ENCODE peak calls at places on chromosome 1, in eight cellular contexts. Q is psoas muscle; H is transverse colon; B is IMR-90; L is CD8-positive, alpha-beta T cell; K is HepG2; R is body of pancreas; D is cardiac muscle cell. G is an unnamed sample.

GRCh38 chr1:12055259-12055658 is 7.8 kb upstream of the TNFRSF8 start:
- DNase-seq in Q (no peak), H (no peak), B (no peak), L (no peak), K (no peak), R (no peak), D (no peak), G (no peak)

GRCh38 chr1:66274634-66275033 is 259.3 kb upstream of the SGIP1 start:
- DNase-seq in Q (no peak), H (no peak), B (peak; percentile 80), L (no peak), K (no peak), R (no peak), D (no peak), G (no peak)

GRCh38 chr1:7268983-7269382 is 483.7 kb downstream of the CAMTA1 start:
- DNase-seq in Q (no peak), H (no peak), B (no peak), L (no peak), K (no peak), R (no peak), D (no peak), G (no peak)

GRCh38 chr1:113109908-113110554 is 37.0 kb downstream of the LRIG2 start:
- DNase-seq in Q (peak; percentile 19), H (no peak), B (peak; percentile 98), L (no peak), K (no peak), R (no peak), D (no peak), G (no peak)

GRCh38 chr1:116405241-116406135 is 32.4 kb downstream of the ATP1A1 start:
- DNase-seq in Q (no peak), H (no peak), B (no peak), L (no peak), K (no peak), R (no peak), D (peak; percentile 87), G (no peak)

GRCh38 chr1:24904731-24905354 is 25.2 kb downstream of the RUNX3 start:
- DNase-seq in Q (no peak), H (peak; percentile 5), B (no peak), L (no peak), K (no peak), R (no peak), D (no peak), G (peak; percentile 19)

GRCh38 chr1:82614090-82614489 is 813.4 kb downstream of the ADGRL2 start:
- DNase-seq in Q (no peak), H (no peak), B (no peak), L (no peak), K (no peak), R (no peak), D (peak; percentile 49), G (no peak)

GRCh38 chr1:19646366-19646765 is 2.3 kb downstream of the NBL1 start:
- DNase-seq in Q (no peak), H (peak; percentile 89), B (no peak), L (no peak), K (no peak), R (no peak), D (no peak), G (no peak)

GRCh38 chr1:223444411-223444810 is 51.2 kb downstream of the CCDC185 start:
- DNase-seq in Q (no peak), H (no peak), B (no peak), L (no peak), K (peak; percentile 22), R (no peak), D (no peak), G (no peak)

GRCh38 chr1:40383095-40383487 is 9.6 kb downstream of the SMAP2 start:
- DNase-seq in Q (no peak), H (no peak), B (no peak), L (no peak), K (no peak), R (peak; percentile 25), D (peak; percentile 54), G (no peak)
- H3K4me3 ChIP-seq in Q (no peak overlapping the region), H (no peak overlapping the region), B (no peak overlapping the region), L (peak overlapping the region; percentile 50), K (no peak overlapping the region), R (no peak overlapping the region), D (no peak overlapping the region), G (no peak overlapping the region)

GRCh38 chr1:2650967-2651645 is 18.3 kb upstream of the MMEL1 start:
- DNase-seq in Q (peak; percentile 6), H (no peak), B (no peak), L (no peak), K (no peak), R (no peak), D (no peak), G (peak; percentile 44)
- H3K9me3 ChIP-seq in Q (peaks cover 11% of the 10 kb centered on the region), H (peaks cover 16% of the 10 kb centered on the region), B (peaks cover 44% of the 10 kb centered on the region), L (peaks cover 10% of the 10 kb centered on the region), K (peaks cover 14% of the 10 kb centered on the region), R (no peaks in the 10 kb centered on the region), D (peaks cover 12% of the 10 kb centered on the region), G (no peaks in the 10 kb centered on the region)

DNA sequence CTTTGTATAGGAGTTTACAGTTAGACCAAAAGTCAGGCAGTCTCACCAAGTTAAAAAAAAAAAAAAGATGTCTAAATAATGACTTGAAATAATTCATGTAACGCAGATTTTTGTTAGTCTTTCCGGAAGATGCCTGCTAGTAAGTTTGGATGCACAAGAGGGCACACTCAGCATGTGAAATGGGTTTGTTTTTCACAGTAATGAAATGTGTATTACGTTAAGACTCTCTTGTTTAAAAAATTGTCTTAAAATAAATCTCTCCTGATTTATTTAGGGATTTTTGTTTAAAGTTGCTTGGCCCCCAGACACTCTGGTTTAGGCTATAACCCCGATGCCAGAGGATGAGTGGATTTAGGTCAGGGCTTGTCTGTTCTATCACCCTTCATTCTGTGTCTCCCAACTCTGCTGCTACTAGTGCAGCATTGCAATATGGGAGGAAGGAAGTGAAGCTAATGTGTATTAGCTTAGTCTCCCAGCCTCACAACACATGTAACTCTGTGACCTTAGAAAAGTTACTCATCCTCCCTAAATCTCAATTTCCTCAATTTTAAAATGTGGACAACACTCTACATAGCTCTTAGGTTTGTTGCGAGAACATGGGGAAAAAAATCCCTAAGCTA is 25.7 kb downstream of the CTH start:
- DNase-seq in Q (no peak), H (no peak), B (peak; percentile 43), L (no peak), K (no peak), R (no peak), D (no peak), G (no peak)
- TF ChIP-seq CTCF in Q (peak; percentile 23), H (peak; percentile 27), B (peak; percentile 44), L (no peak), K (no peak), R (no peak), D (peak; percentile 22), G (no peak)

GRCh38 chr1:168227620-168228019 is 1.8 kb downstream of the SFT2D2 start:
- DNase-seq in Q (no peak), H (no peak), B (no peak), L (no peak), K (no peak), R (no peak), D (no peak), G (no peak)
- H3K4me3 ChIP-seq in Q (peak overlapping the region; percentile 95), H (no peak overlapping the region), B (no peak overlapping the region), L (no peak overlapping the region), K (peak overlapping the region; percentile 84), R (no peak overlapping the region), D (no peak overlapping the region), G (peak overlapping the region; percentile 97)

DNA sequence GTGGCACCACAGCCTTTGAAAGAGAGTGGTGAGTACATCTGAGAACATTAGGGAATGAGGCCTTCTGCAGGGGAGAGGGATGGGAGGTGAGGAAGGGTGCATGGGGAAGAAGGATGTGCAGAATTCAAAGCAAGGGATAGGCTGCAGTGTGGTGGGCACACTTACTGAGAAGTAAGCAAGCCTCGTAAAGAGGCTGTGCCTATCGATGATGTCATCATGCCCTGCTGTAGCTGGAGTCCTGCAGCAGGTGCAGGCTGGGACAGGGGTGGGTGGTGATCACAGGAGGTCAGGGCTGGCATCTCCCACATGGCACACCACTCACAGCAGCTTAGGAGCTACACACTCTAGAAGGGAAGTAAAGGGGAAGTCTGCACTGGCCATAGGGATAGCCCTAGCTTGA is 16.2 kb downstream of the ZSCAN20 start:
- DNase-seq in Q (no peak), H (no peak), B (no peak), L (no peak), K (no peak), R (no peak), D (no peak), G (no peak)
- H3K9me3 ChIP-seq in Q (peaks cover 16% of the 10 kb centered on the region), H (peaks cover 6% of the 10 kb centered on the region), B (peaks cover 18% of the 10 kb centered on the region), L (peaks cover 1% of the 10 kb centered on the region), K (peaks cover 7% of the 10 kb centered on the region), R (no peaks in the 10 kb centered on the region), D (no peaks in the 10 kb centered on the region), G (peaks cover 23% of the 10 kb centered on the region)

GRCh38 chr1:228094432-228095016 is 8.6 kb downstream of the C1orf35 start:
- DNase-seq in Q (no peak), H (peak; percentile 6), B (no peak), L (no peak), K (no peak), R (no peak), D (no peak), G (no peak)
- TF ChIP-seq CTCF in Q (no peak), H (no peak), B (no peak), L (no peak), K (no peak), R (no peak), D (no peak), G (no peak)

DNA sequence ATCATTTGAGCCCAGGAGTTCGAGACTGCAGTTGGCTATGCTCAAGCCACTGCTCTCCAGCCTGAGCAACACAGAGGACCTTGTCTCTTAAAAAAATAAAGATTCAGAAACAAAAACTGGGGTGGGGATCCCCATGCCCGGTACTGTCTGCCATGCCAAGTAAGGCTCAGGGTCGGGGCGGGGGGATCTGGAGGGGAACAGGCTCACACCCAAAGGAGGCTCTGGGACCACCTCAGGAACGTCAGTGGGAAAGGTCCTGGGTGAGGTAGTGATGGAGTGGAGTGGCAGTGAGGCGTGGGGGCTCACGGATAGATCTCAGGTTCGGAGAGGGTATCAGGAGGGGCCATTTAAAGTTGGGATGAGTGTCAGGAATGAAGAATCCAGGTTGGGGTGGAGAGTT is 765 bp upstream of the S100A4 start:
- DNase-seq in Q (no peak), H (no peak), B (no peak), L (no peak), K (no peak), R (no peak), D (no peak), G (no peak)
- H3K4me3 ChIP-seq in Q (peak overlapping the region; percentile 60), H (no peak overlapping the region), B (no peak overlapping the region), L (no peak overlapping the region), K (no peak overlapping the region), R (no peak overlapping the region), D (no peak overlapping the region), G (no peak overlapping the region)

DNA sequence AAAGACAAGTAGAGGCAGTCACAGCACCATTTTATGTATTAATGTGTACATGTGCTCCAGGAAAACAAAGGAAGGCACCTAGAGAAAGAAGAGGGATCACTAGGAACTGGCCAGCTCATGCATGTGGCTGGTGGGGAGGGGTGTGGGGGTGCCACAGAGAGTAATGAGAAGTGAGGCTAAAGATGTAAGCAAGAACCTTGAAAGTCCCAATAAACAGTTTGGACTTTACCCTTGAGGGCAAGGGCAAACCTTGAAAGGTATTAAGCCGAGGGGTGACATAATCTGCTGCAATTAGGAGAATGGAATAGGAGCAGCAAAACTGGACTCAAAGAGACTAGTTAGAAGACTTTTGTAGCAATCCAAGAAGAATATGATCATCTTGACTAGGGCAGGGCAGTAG is 51.5 kb downstream of the ERI3 start:
- DNase-seq in Q (no peak), H (no peak), B (no peak), L (no peak), K (no peak), R (no peak), D (no peak), G (no peak)
- H3K9me3 ChIP-seq in Q (no peaks in the 10 kb centered on the region), H (no peaks in the 10 kb centered on the region), B (no peaks in the 10 kb centered on the region), L (no peaks in the 10 kb centered on the region), K (no peaks in the 10 kb centered on the region), R (no peaks in the 10 kb centered on the region), D (no peaks in the 10 kb centered on the region), G (no peaks in the 10 kb centered on the region)

G was measured in left lung.